ENCODE peak calls at places on chromosomes 1 and 21, in four cellular contexts. One of them, this sample, is unnamed.

GRCh38 chr1:178161516-178161915 is 67.6 kb downstream of the RASAL2 start:
- DNase-seq in AG04450: no peak
- DNase-seq in Kasumi-1: no peak
- DNase-seq in IMR-90: no peak
- DNase-seq in this sample: peak; percentile 45

GRCh38 chr1:234699795-234700665 is 90.1 kb upstream of the IRF2BP2 start:
- DNase-seq in IMR-90: peak; percentile 74
- DNase-seq in AG04450: no peak
- DNase-seq in Kasumi-1: no peak
- DNase-seq in this sample: peak; percentile 96

GRCh38 chr1:152924191-152924590 is 15.8 kb downstream of the IVL start:
- DNase-seq in Kasumi-1: no peak
- DNase-seq in AG04450: no peak
- DNase-seq in IMR-90: no peak
- DNase-seq in this sample: no peak

GRCh38 chr1:41891403-41891896 is 27.3 kb downstream of the HIVEP3 start:
- DNase-seq in Kasumi-1: peak; percentile 62
- DNase-seq in AG04450: no peak
- DNase-seq in IMR-90: peak; percentile 54
- DNase-seq in this sample: peak; percentile 65

GRCh38 chr1:84247425-84248220 is 53.9 kb upstream of the SAMD13 start:
- DNase-seq in Kasumi-1: no peak
- DNase-seq in AG04450: peak; percentile 76
- DNase-seq in IMR-90: peak; percentile 96
- DNase-seq in this sample: peak; percentile 72

GRCh38 chr1:91803133-91803532 is 82.8 kb downstream of the TGFBR3 start:
- DNase-seq in Kasumi-1: no peak
- DNase-seq in IMR-90: no peak
- DNase-seq in AG04450: no peak
- DNase-seq in this sample: no peak

GRCh38 chr21:42624095-42624830 is 29.2 kb upstream of the PDE9A start:
- DNase-seq in IMR-90: no peak
- DNase-seq in AG04450: no peak
- DNase-seq in Kasumi-1: peak; percentile 10
- DNase-seq in this sample: no peak

GRCh38 chr21:44304846-44305245 is 5.0 kb downstream of the PFKL start:
- DNase-seq in Kasumi-1: peak; percentile 42
- DNase-seq in IMR-90: peak; percentile 23
- DNase-seq in AG04450: no peak
- DNase-seq in this sample: peak; percentile 52

GRCh38 chr1:65764052-65764451 is 28.6 kb upstream of the PDE4B start:
- DNase-seq in IMR-90: no peak
- DNase-seq in Kasumi-1: no peak
- DNase-seq in AG04450: no peak
- DNase-seq in this sample: no peak

GRCh38 chr21:23578027-23578426 is 2029.3 kb downstream of the MRPL39 start:
- DNase-seq in Kasumi-1: peak; percentile 43
- DNase-seq in IMR-90: no peak
- DNase-seq in AG04450: no peak
- DNase-seq in this sample: no peak

GRCh38 chr1:193070942-193071341 is 11.5 kb downstream of the RO60 start:
- DNase-seq in Kasumi-1: peak; percentile 20
- DNase-seq in IMR-90: no peak
- DNase-seq in AG04450: no peak
- DNase-seq in this sample: peak; percentile 64

GRCh38 chr1:109924316-109924715 is 13.7 kb downstream of the CSF1 start:
- DNase-seq in AG04450: no peak
- DNase-seq in Kasumi-1: no peak
- DNase-seq in IMR-90: no peak
- DNase-seq in this sample: no peak

GRCh38 chr1:84724128-84724860 is 34.0 kb upstream of the SSX2IP start:
- DNase-seq in IMR-90: no peak
- DNase-seq in Kasumi-1: no peak
- DNase-seq in AG04450: no peak
- DNase-seq in this sample: no peak

This sample was measured in A172.